ENCODE peak calls at places on chromosomes 1 and 21, in four cellular contexts. D is epithelial cell of esophagus, V is GM06990, L is heart left ventricle. P is an unnamed sample.

GRCh38 chr1:237411621-237412020 is 369.6 kb downstream of the RYR2 start:
- DNase-seq in V (no peak), D (peak), L (no peak), P (peak)

GRCh38 chr21:30336596-30336995 is 898 bp downstream of the KRTAP27-1 start:
- DNase-seq in V (no peak), D (no peak), L (no peak), P (no peak)

GRCh38 chr1:237913345-237913744 is 22.6 kb upstream of the ZP4 start:
- DNase-seq in V (no peak), D (no peak), L (no peak), P (no peak)

GRCh38 chr1:23459338-23459757 is 24.6 kb downstream of the ASAP3 start:
- DNase-seq in D (no peak), L (no peak), V (no peak), P (no peak)

GRCh38 chr1:43367026-43367903 is 546 bp downstream of the ELOVL1 start:
- DNase-seq in V (peak), D (peak), L (peak), P (peak)

GRCh38 chr1:20411196-20411980 is 74.6 kb downstream of the CAMK2N1 start:
- DNase-seq in L (no peak), D (peak), V (no peak), P (no peak)

GRCh38 chr1:71093938-71094337 is 13.1 kb upstream of the ZRANB2 start:
- DNase-seq in V (no peak), L (no peak), D (peak), P (no peak)

GRCh38 chr1:94634977-94635416 is 93.4 kb upstream of the F3 start:
- DNase-seq in D (no peak), V (no peak), L (no peak), P (no peak)

GRCh38 chr1:245751671-245752070 is 596.9 kb downstream of the KIF26B start:
- DNase-seq in D (no peak), L (no peak), V (no peak), P (no peak)

GRCh38 chr1:165648919-165649572 is 18.0 kb downstream of the MGST3 start:
- DNase-seq in D (no peak), L (no peak), V (no peak), P (no peak)

GRCh38 chr21:43283136-43283924 is 114.5 kb downstream of the CRYAA start:
- DNase-seq in L (peak), V (no peak), D (no peak), P (no peak)

GRCh38 chr1:109056064-109056463 is 14.2 kb upstream of the WDR47 start:
- DNase-seq in D (no peak), V (no peak), L (no peak), P (no peak)

GRCh38 chr1:216221260-216221700 is 202.0 kb downstream of the USH2A start:
- DNase-seq in D (peak), L (no peak), V (peak), P (peak)

GRCh38 chr1:47624531-47624930 is 186.7 kb downstream of the FOXD2 start:
- DNase-seq in V (no peak), L (no peak), D (peak), P (no peak)

GRCh38 chr1:15919316-15919715 is 56.6 kb downstream of the ZBTB17 start:
- DNase-seq in L (no peak), V (no peak), D (peak), P (peak)

GRCh38 chr1:13628218-13628617 is 44.6 kb downstream of the PDPN start:
- DNase-seq in V (no peak), D (peak), L (no peak), P (no peak)

GRCh38 chr1:227134686-227135314 is 183.5 kb downstream of the CDC42BPA start:
- DNase-seq in D (no peak), L (no peak), V (no peak), P (no peak)

GRCh38 chr1:47367651-47368050 is 34.1 kb downstream of the CMPK1 start:
- DNase-seq in D (no peak), L (no peak), V (no peak), P (no peak)

GRCh38 chr1:176691251-176692228 is 228.6 kb downstream of the PAPPA2 start:
- DNase-seq in V (peak), L (peak), D (peak), P (peak)

GRCh38 chr1:94068096-94068830 is 52.7 kb downstream of the ABCA4 start:
- DNase-seq in D (peak), L (no peak), V (no peak), P (no peak)

GRCh38 chr21:41441546-41441945 is 15.5 kb downstream of the MX1 start:
- DNase-seq in D (no peak), L (no peak), V (no peak), P (no peak)

GRCh38 chr21:39483917-39484316 is 32.1 kb downstream of the SH3BGR start:
- DNase-seq in L (no peak), D (no peak), V (no peak), P (no peak)

GRCh38 chr1:35505911-35506798 is 51.0 kb downstream of the KIAA0319L start:
- DNase-seq in V (peak), L (peak), D (peak), P (peak)

GRCh38 chr1:165381745-165382530 is 25.4 kb upstream of the LMX1A start:
- DNase-seq in D (no peak), L (no peak), V (no peak), P (no peak)

GRCh38 chr1:23664837-23665795 is 26.5 kb upstream of the RPL11 start:
- DNase-seq in L (no peak), D (peak), V (no peak), P (peak)

GRCh38 chr1:151133339-151133761 is 13.1 kb downstream of the SEMA6C start:
- DNase-seq in V (no peak), L (no peak), D (no peak), P (no peak)

GRCh38 chr1:57340361-57341192 is 83.3 kb downstream of the DAB1 start:
- DNase-seq in D (peak), L (no peak), V (no peak), P (no peak)

GRCh38 chr1:3903141-3904005 is 3.3 kb upstream of the C1orf174 start:
- DNase-seq in L (no peak), D (no peak), V (no peak), P (peak)

GRCh38 chr1:208942394-208942793 is 641.1 kb upstream of the CAMK1G start:
- DNase-seq in V (no peak), L (no peak), D (peak), P (no peak)

GRCh38 chr1:60866884-60867648 is 215.3 kb upstream of the NFIA start:
- DNase-seq in L (no peak), V (no peak), D (peak), P (no peak)

GRCh38 chr1:41427943-41428735 is 56.3 kb downstream of the EDN2 start:
- DNase-seq in L (peak), V (no peak), D (peak), P (no peak)

GRCh38 chr1:50548243-50548642 is 125.0 kb upstream of the DMRTA2 start:
- DNase-seq in D (no peak), L (no peak), V (no peak), P (peak)

GRCh38 chr1:221664253-221664652 is 77.6 kb downstream of the DUSP10 start:
- DNase-seq in L (no peak), D (peak), V (no peak), P (no peak)

GRCh38 chr1:173302890-173303829 is 96.0 kb upstream of the TNFSF4 start:
- DNase-seq in L (no peak), D (no peak), V (no peak), P (no peak)

GRCh38 chr1:1021010-1021845 is 1.3 kb downstream of the AGRN start:
- DNase-seq in D (peak), L (peak), V (no peak), P (no peak)

GRCh38 chr21:43917515-43918384 is 52.7 kb downstream of the AGPAT3 start:
- DNase-seq in L (peak), V (peak), D (peak), P (peak)

GRCh38 chr1:108716437-108717230 is 3.9 kb downstream of the FNDC7 start:
- DNase-seq in V (no peak), D (no peak), L (no peak), P (no peak)

GRCh38 chr1:113036639-113037321 is 36.2 kb upstream of the LRIG2 start:
- DNase-seq in D (peak), V (peak), L (no peak), P (peak)

GRCh38 chr1:72485786-72486185 is 203.4 kb upstream of the NEGR1 start:
- DNase-seq in L (no peak), D (no peak), V (no peak), P (no peak)

GRCh38 chr1:228035844-228036243 is 29.0 kb downstream of the WNT3A start:
- DNase-seq in L (no peak), D (no peak), V (no peak), P (no peak)

GRCh38 chr1:148388260-148389026 is 94.7 kb downstream of the PPIAL4G start:
- DNase-seq in V (peak), L (peak), D (peak), P (peak)
- TF ChIP-seq CTCF in V (no peak), L (no peak), D (no peak), P (no peak)

DNA sequence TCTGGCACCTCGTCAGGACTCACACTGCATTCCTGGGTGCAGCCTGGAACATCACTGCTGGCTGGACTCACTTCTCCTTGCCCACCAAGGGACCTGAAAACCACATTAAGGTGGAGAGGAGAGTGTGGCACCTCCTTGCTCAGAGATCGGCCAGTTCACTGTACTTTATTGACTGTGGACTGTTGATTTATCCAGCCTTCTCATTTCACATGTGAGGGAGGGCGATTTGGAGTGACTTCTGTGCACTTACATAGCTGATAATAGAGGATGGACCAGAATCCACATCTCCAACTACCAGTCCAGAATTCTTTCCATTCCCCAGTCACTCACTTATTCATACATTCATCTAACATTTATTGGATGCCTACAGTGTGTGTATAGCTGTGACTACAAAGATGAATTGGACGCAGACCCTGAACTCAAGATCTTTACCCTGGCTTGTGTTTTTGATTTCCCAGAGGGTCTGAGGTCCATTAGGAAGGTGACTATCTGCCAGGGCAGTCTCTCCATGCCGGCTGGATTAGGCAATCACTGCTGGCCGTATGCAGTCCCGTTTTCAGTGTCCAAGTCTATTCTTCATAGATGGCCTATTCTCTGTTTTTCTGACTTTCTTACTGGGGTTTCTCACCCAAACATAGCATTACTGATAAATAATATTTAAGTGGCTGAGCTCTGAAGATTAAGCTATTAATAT is 233.5 kb upstream of the SGIP1 start:
- DNase-seq in V (no peak), L (no peak), D (no peak), P (no peak)
- H3K4me3 ChIP-seq in V (no peak), L (no peak), D (no peak), P (no peak)

GRCh38 chr1:91830242-91831131 is 55.5 kb downstream of the TGFBR3 start:
- DNase-seq in L (peak), D (peak), V (no peak), P (no peak)
- TF ChIP-seq CTCF in L (peak), D (peak), V (no peak), P (no peak)

DNA sequence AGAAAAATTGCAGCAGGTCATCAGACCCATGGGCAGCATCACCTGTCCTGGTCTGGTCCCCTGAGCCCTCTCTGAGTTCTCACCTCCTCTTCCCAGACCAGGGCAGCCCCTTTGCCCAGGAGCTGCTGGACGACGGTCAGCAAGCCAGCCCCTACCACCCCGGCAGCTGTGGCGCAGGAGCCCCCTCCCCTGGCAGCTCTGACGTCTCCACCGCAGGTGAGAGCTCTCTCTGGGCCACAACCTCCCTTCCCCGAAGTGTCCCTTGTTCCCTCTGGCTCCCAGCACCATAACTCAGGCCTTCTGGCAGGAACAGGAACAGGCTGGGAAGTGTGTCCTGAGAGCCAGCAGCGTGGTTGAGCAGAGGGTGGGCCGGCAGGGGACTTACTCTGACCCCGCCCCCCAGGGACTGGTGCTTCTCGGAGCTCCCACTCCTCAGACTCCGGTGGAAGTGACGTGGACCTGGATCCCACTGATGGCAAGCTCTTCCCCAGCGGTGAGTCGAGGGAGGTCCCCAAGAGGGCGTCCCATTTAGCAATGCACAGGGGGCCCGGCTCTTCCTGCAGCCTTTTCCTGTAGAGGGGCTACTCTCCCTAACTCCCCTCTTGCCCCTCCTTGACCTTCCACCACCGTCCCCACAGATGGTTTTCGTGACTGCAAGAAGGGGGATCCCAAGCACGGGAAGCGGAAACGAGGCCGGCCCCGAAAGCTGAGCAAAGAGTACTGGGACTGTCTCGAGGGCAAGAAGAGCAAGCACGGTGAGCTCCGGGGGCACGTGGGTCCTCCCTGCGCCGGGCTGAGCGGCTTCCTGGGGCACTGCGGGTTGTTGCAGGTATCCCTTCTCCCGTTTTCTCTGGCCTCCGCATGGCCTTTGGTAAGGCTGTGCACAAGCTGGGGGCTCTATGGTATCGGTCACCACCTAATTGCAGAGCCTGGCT is 2.4 kb downstream of the ELF3 start:
- DNase-seq in D (no peak), L (no peak), V (no peak), P (no peak)
- H3K4me3 ChIP-seq in D (peak), L (no peak), V (no peak), P (no peak)

DNA sequence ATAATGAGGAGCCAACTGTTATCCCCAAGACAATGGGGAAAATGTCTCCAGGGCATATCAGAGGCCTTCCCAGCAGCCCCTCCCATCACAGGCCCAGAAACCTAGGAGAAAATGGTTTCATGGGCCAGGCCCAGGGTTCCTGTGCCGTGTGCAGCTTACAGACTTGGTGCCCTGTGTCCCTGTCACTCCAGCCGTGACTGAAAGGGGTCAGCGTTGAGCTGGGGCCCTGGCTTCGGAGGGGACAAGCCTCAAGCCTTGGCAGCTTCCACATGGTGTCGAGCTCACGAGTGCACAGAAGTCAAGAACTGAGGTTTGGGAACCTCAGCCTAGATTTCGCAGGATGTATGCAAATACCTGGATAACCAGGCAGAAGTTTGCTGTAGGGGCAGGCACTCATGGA is 18.1 kb downstream of the SIPA1L2 start:
- DNase-seq in D (no peak), V (no peak), L (no peak), P (no peak)
- TF ChIP-seq CTCF in D (no peak), V (peak), L (no peak), P (no peak)

GRCh38 chr1:172241540-172241939 is 178.9 kb upstream of the C1orf105 start:
- DNase-seq in D (peak), L (no peak), V (no peak), P (no peak)

GRCh38 chr1:172238969-172239368 is 181.5 kb upstream of the C1orf105 start:
- DNase-seq in L (no peak), D (no peak), V (no peak), P (no peak)

GRCh38 chr1:172239894-172240293 is 180.6 kb upstream of the C1orf105 start:
- DNase-seq in D (no peak), L (no peak), V (no peak), P (no peak)

DNA sequence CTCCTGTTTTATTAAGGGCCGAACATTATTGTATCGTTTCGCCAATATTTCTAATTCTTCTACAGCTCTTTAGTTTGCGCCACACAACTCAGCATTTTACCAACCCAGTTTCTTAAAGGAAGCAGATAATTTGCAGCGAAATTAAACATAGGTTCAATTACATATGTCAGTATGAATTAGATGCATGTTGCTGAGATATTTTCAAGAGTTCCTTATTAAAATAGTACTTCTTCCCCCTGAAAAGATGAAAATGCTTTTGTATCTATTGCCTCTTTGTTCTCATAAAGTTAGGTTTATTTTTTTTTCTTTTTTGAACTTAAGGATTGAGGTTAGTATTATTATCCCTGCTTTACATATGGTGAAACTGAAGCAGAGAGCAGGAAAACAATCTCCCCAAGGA is 183.5 kb upstream of the C1orf105 start:
- DNase-seq in L (no peak), V (no peak), D (no peak), P (no peak)
- H3K4me3 ChIP-seq in L (no peak), V (no peak), D (no peak), P (no peak)

GRCh38 chr1:232965912-232966217 is 15.5 kb downstream of the NTPCR start:
- DNase-seq in L (no peak), V (no peak), D (no peak), P (no peak)

GRCh38 chr1:232963366-232963765 is 13.0 kb downstream of the NTPCR start:
- DNase-seq in V (no peak), L (no peak), D (no peak), P (no peak)

GRCh38 chr1:232966663-232967062 is 16.3 kb downstream of the NTPCR start:
- DNase-seq in L (no peak), D (peak), V (no peak), P (no peak)

GRCh38 chr1:232962761-232963357 is 12.4 kb downstream of the NTPCR start:
- DNase-seq in D (no peak), V (no peak), L (no peak), P (no peak)

GRCh38 chr1:232965124-232965911 is 14.9 kb downstream of the NTPCR start:
- DNase-seq in L (no peak), D (no peak), V (no peak), P (peak)
- TF ChIP-seq CTCF in L (no peak), D (no peak), V (no peak), P (no peak)

GRCh38 chr1:241849345-241849695 is 1.3 kb downstream of the EXO1 start:
- DNase-seq in V (no peak), L (no peak), D (no peak), P (peak)
- H3K4me3 ChIP-seq in V (peak), L (no peak), D (peak), P (peak)